ENCODE peak calls at places on chromosomes 12 and 14, in five cellular contexts. N is ovary, L is astrocyte of the cerebellum, V is BE2C, F is cardiac fibroblast. H is an unnamed sample.

GRCh38 chr14:21714318-21714929 is 40.8 kb upstream of the OR4E1 start:
- DNase-seq in N (no peak), L (no peak), V (no peak), F (no peak), H (no peak)

GRCh38 chr14:62301076-62301475 is 538.9 kb downstream of the SNAPC1 start:
- DNase-seq in N (no peak), L (no peak), V (no peak), F (no peak), H (no peak)

GRCh38 chr12:93521225-93521854 is 51.1 kb upstream of the SOCS2 start:
- DNase-seq in N (no peak), L (peak), V (no peak), F (peak), H (no peak)

GRCh38 chr12:54341901-54342300 is 17.0 kb downstream of the COPZ1 start:
- DNase-seq in N (no peak), L (no peak), V (no peak), F (no peak), H (no peak)

GRCh38 chr12:57479376-57480115 is at the start of gene ARHGAP9:
- DNase-seq in N (no peak), L (no peak), V (no peak), F (no peak), H (no peak)

GRCh38 chr14:104547998-104548700 is 31.4 kb upstream of the C14orf180 start:
- DNase-seq in N (no peak), L (no peak), V (no peak), F (no peak), H (no peak)

GRCh38 chr12:111066744-111067437 is 146.5 kb upstream of the MYL2 start:
- DNase-seq in N (no peak), L (no peak), V (peak), F (no peak), H (no peak)

GRCh38 chr14:68947802-68948201 is 31.3 kb downstream of the ACTN1 start:
- DNase-seq in N (no peak), L (no peak), V (peak), F (peak), H (no peak)

GRCh38 chr14:60151715-60152114 is 13.5 kb downstream of the DHRS7 start:
- DNase-seq in N (no peak), L (no peak), V (peak), F (peak), H (peak)

GRCh38 chr12:12070674-12071661 is at the start of gene BCL2L14:
- DNase-seq in N (no peak), L (no peak), V (no peak), F (no peak), H (no peak)

GRCh38 chr12:82968644-82969339 is 282.1 kb downstream of the TMTC2 start:
- DNase-seq in N (no peak), L (no peak), V (peak), F (peak), H (no peak)

GRCh38 chr12:56020437-56021189 is at the start of gene IKZF4:
- DNase-seq in N (peak), L (no peak), V (peak), F (peak), H (no peak)

GRCh38 chr14:36238666-36239363 is 62.3 kb upstream of the PTCSC3 start:
- DNase-seq in N (no peak), L (no peak), V (no peak), F (no peak), H (no peak)

GRCh38 chr12:132955094-132955932 is 793 bp downstream of the ZNF605 start:
- DNase-seq in N (peak), L (peak), V (peak), F (peak), H (peak)

GRCh38 chr12:26744697-26745440 is 88.1 kb downstream of the ITPR2 start:
- DNase-seq in N (no peak), L (peak), V (peak), F (peak), H (no peak)

GRCh38 chr12:57475271-57476161 is 4.2 kb downstream of the ARHGAP9 start:
- DNase-seq in N (peak), L (no peak), V (peak), F (peak), H (no peak)

GRCh38 chr12:113314121-113314529 is 20.8 kb downstream of the SLC8B1 start:
- DNase-seq in N (no peak), L (no peak), V (peak), F (no peak), H (no peak)

GRCh38 chr12:31897791-31898503 is 61.3 kb upstream of the RESF1 start:
- DNase-seq in N (no peak), L (no peak), V (peak), F (peak), H (no peak)

GRCh38 chr12:93198086-93198485 is 179.6 kb upstream of the NUDT4 start:
- DNase-seq in N (no peak), L (no peak), V (no peak), F (peak), H (no peak)

GRCh38 chr12:25099010-25099409 is 96.0 kb downstream of the DNAI7 start:
- DNase-seq in N (no peak), L (no peak), V (no peak), F (no peak), H (no peak)

GRCh38 chr12:92261071-92261470 is 115.4 kb upstream of the BTG1 start:
- DNase-seq in N (no peak), L (no peak), V (no peak), F (no peak), H (no peak)

GRCh38 chr14:72792051-72792788 is 101.7 kb downstream of the DPF3 start:
- DNase-seq in N (peak), L (no peak), V (peak), F (no peak), H (no peak)

GRCh38 chr14:51236314-51236713 is 3.7 kb upstream of the TMX1 start:
- DNase-seq in N (no peak), L (no peak), V (no peak), F (peak), H (no peak)

GRCh38 chr12:6944381-6945186 is 762 bp downstream of the C12orf57 start:
- DNase-seq in N (peak), L (peak), V (peak), F (peak), H (no peak)

GRCh38 chr12:6946920-6947374 is 3.1 kb downstream of the C12orf57 start:
- DNase-seq in N (no peak), L (no peak), V (no peak), F (no peak), H (no peak)

GRCh38 chr12:6946033-6946919 is 2.5 kb downstream of the C12orf57 start:
- DNase-seq in N (peak), L (no peak), V (no peak), F (no peak), H (no peak)

GRCh38 chr12:6943719-6944380 is at the start of the genes C12orf57 and RNU7-1:
- DNase-seq in N (peak), L (peak), V (peak), F (peak), H (no peak)

DNA sequence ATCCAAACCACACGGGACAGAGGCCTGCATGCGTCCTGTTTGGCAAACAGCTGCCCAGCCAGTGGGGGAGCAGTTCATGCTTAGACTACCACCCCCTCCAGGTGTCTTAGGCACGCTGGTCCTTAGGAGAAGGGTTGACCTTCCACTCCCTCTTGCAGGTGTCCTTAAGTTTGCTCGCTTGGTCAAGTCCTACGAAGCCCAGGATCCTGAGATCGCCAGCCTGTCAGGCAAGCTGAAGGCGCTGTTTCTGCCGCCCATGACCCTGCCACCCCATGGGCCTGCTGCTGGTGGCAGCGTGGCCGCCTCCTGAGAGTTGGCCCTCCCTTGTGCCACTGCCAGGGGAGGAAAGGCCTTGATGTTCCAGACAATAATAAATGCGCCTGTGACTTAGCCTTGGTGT is 1.8 kb downstream of the C12orf57 start:
- DNase-seq in N (no peak), L (no peak), V (no peak), F (no peak), H (no peak)
- H3K4me3 ChIP-seq in N (no peak), L (no peak), V (no peak), F (no peak), H (no peak)

GRCh38 chr12:131380220-131380957 is 330.5 kb upstream of the SFSWAP start:
- DNase-seq in N (no peak), L (no peak), V (no peak), F (no peak), H (no peak)
- H3K4me3 ChIP-seq in N (no peak), L (no peak), V (no peak), F (no peak), H (no peak)

GRCh38 chr12:33437598-33437997 is 2.0 kb downstream of the SYT10 start:
- DNase-seq in N (no peak), L (no peak), V (no peak), F (no peak), H (no peak)
- H3K4me3 ChIP-seq in N (no peak), L (no peak), V (no peak), F (no peak), H (no peak)

GRCh38 chr12:67522222-67522621 is 126.3 kb upstream of the DYRK2 start:
- DNase-seq in N (no peak), L (no peak), V (no peak), F (no peak), H (no peak)
- H3K4me3 ChIP-seq in N (no peak), L (no peak), V (no peak), F (no peak), H (no peak)

DNA sequence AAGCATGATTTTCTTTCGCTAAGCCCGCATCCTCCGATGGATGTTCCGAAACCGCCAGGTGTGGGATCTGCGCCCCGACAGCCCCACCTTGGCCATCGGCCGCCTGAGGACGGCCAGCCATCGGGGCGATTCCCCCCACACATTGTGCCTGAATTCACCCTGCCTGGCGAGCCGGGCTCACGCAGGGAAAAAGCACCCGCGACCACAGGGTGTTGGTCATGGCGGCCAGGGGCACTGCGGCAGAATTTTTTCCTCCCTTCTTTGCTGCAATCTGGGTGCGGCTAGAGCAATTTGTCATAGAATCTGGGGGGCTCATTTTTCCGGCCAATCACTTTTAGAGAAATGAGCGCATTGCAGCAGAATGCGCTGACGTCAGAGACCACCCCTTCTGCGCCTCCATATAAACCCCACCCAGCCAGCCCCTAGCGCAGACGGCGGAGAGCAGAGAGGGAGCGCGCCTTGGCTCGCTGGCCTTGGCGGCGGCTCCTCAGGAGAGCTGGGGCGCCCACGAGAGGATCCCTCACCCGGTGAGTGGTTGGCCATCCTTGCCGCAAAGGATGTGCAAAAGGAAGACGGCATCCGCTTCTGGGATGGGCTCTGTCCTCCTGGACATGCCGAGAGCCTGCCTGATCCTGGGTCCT is at the start of gene MEG3:
- DNase-seq in N (peak), L (peak), V (peak), F (peak), H (peak)
- H3K4me3 ChIP-seq in N (peak), L (peak), V (peak), F (peak), H (peak)

GRCh38 chr12:7693793-7694192 is 1.8 kb downstream of the GDF3 start:
- DNase-seq in N (no peak), L (no peak), V (no peak), F (no peak), H (no peak)
- H3K4me3 ChIP-seq in N (no peak), L (no peak), V (no peak), F (no peak), H (no peak)

GRCh38 chr12:51864701-51865469 is 16.4 kb upstream of the FIGNL2 start:
- DNase-seq in N (no peak), L (no peak), V (no peak), F (peak), H (no peak)
- H3K4me3 ChIP-seq in N (no peak), L (peak), V (peak), F (no peak), H (peak)

H was measured in AG04449.